ENCODE peak calls at places on chromosome 7, in six cellular contexts. V is adrenal gland; G is AG04450; H is CD4-positive, alpha-beta memory T cell; X is CD8-positive, alpha-beta T cell; L is epithelial cell of esophagus. R is an unnamed sample.

GRCh38 chr7:36062159-36062815 is 90.8 kb upstream of the EEPD1 start:
- DNase-seq in V (no peak), G (no peak), H (no peak), X (no peak), L (no peak), R (no peak)

GRCh38 chr7:45159296-45159695 is 1.7 kb downstream of the RAMP3 start:
- DNase-seq in V (no peak), G (no peak), H (no peak), X (no peak), L (no peak), R (no peak)

GRCh38 chr7:22156205-22156604 is 200.7 kb downstream of the RAPGEF5 start:
- DNase-seq in V (no peak), G (peak), H (no peak), X (no peak), L (peak), R (no peak)

GRCh38 chr7:116772423-116772852 is 89.9 kb upstream of the CAPZA2 start:
- DNase-seq in V (no peak), G (no peak), H (no peak), X (no peak), L (peak), R (no peak)

GRCh38 chr7:20778063-20778721 is 8.5 kb downstream of the SP8 start:
- DNase-seq in V (no peak), G (no peak), H (no peak), X (no peak), L (peak), R (no peak)

GRCh38 chr7:18873674-18874341 is 243.6 kb downstream of the TWIST1 start:
- DNase-seq in V (no peak), G (no peak), H (no peak), X (no peak), L (peak), R (peak)

GRCh38 chr7:90579181-90579688 is 16.9 kb upstream of the CDK14 start:
- DNase-seq in V (no peak), G (no peak), H (no peak), X (no peak), L (peak), R (no peak)

GRCh38 chr7:127035203-127035849 is 217.4 kb downstream of the GRM8 start:
- DNase-seq in V (no peak), G (no peak), H (no peak), X (no peak), L (no peak), R (no peak)

GRCh38 chr7:76260171-76260703 is 42.2 kb upstream of the HSPB1 start:
- DNase-seq in V (no peak), G (no peak), H (peak), X (peak), L (peak), R (peak)
- H3K4me3 ChIP-seq in V (peak), G (no peak), H (no peak), X (no peak), L (no peak), R (no peak)

GRCh38 chr7:1538544-1539345 is 8.2 kb downstream of the MAFK start:
- DNase-seq in V (peak), G (no peak), H (no peak), X (no peak), L (no peak), R (no peak)
- H3K4me3 ChIP-seq in V (peak), G (peak), H (no peak), X (no peak), L (no peak), R (peak)

DNA sequence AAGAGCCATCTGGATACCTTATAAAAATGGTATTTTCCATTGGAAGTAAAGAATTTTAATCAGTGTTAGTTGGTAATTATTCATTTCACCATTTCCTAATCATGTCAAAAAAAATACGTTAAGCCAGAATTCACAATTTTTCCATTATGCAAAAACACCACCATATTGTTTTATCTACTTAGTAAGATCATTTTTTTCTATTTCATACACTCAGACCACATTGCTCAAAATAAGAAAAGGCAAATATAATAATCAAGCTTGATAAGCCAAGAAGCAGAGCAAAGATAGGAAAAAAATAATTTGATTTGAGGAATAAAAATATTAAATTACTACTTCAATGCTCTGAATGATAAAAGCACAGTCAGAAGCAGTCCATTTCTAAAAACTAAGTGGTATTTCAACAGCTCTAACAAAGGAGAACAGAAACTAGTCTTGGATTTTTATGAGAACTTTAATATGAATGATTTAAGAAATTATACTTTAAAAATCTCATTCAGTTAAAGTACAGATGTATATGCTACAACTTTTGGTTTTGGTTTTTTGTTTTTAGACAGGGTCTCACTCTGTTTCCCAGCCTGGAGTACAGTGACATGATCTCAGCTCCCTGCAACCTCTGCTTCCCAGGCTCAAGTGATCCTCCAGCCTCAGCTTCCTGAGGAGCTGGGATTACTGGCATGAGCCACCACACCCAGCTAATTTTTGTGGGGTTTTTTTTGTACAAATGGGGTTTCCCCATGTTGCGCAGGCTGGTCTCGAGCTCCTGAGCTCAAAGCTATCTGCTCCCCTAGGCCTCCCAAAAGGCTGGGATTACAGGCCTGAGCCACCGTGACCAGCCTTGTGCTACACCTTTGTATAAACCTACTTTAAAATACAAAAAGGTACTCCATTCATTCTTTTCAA is 46.6 kb downstream of the LRRN3 start:
- DNase-seq in V (peak), G (no peak), H (no peak), X (peak), L (peak), R (peak)
- H3K4me3 ChIP-seq in V (no peak), G (no peak), H (no peak), X (no peak), L (no peak), R (peak)

GRCh38 chr7:1192171-1192676 is 32.2 kb upstream of the ZFAND2A start:
- DNase-seq in V (no peak), G (peak), H (peak), X (no peak), L (peak), R (no peak)
- H3K4me3 ChIP-seq in V (no peak), G (peak), H (no peak), X (no peak), L (no peak), R (no peak)

GRCh38 chr7:157140118-157140905 is 1.6 kb downstream of the UBE3C start:
- DNase-seq in V (no peak), G (no peak), H (peak), X (peak), L (no peak), R (no peak)

GRCh38 chr7:157138424-157139141 is at the start of gene UBE3C:
- DNase-seq in V (peak), G (peak), H (peak), X (peak), L (peak), R (peak)

GRCh38 chr7:157139142-157140117 is 704 bp downstream of the UBE3C start:
- DNase-seq in V (peak), G (no peak), H (peak), X (peak), L (peak), R (peak)

GRCh38 chr7:157136372-157136771 is 2.4 kb upstream of the UBE3C start:
- DNase-seq in V (no peak), G (peak), H (no peak), X (no peak), L (peak), R (no peak)

GRCh38 chr7:157138101-157138423 is 664 bp upstream of the UBE3C start:
- DNase-seq in V (no peak), G (no peak), H (no peak), X (no peak), L (no peak), R (no peak)
- H3K4me3 ChIP-seq in V (peak), G (peak), H (peak), X (peak), L (peak), R (peak)